ENCODE peak calls at places on chromosomes 2 and 18, in four cellular contexts. O, X, U and D are unnamed samples.

GRCh38 chr18:76064998-76065397 is 430.0 kb downstream of the ZNF516 start:
- DNase-seq in O (peak; percentile 6), X (no peak), U (no peak), D (no peak)

GRCh38 chr2:208671312-208671711 is 264.7 kb downstream of the PTH2R start:
- DNase-seq in O (no peak), X (no peak), U (no peak), D (no peak)

GRCh38 chr18:11989966-11990380 is 8.7 kb downstream of the IMPA2 start:
- DNase-seq in O (no peak), X (no peak), U (no peak), D (no peak)

GRCh38 chr2:127105656-127106456 is 1.1 kb downstream of the BIN1 start:
- DNase-seq in O (peak; percentile 43), X (no peak), U (no peak), D (no peak)

GRCh38 chr18:58796205-58796604 is 68.5 kb upstream of the ZNF532 start:
- DNase-seq in O (no peak), X (no peak), U (no peak), D (no peak)

GRCh38 chr2:228705331-228705730 is 523.8 kb upstream of the SPHKAP start:
- DNase-seq in O (no peak), X (no peak), U (no peak), D (no peak)

GRCh38 chr2:84991404-84992151 is 20.6 kb downstream of the KCMF1 start:
- DNase-seq in O (no peak), X (no peak), U (no peak), D (no peak)

GRCh38 chr18:23283933-23284430 is 148.7 kb downstream of the CABLES1 start:
- DNase-seq in O (no peak), X (no peak), U (peak; percentile 65), D (peak; percentile 86)

GRCh38 chr2:84700006-84700405 is 180.9 kb downstream of the TRABD2A start:
- DNase-seq in O (no peak), X (no peak), U (no peak), D (no peak)

GRCh38 chr2:28228419-28228995 is 164.2 kb upstream of the FOSL2 start:
- DNase-seq in O (no peak), X (no peak), U (no peak), D (no peak)

GRCh38 chr2:242056026-242056425 is 186.5 kb downstream of the RTP5 start:
- DNase-seq in O (no peak), X (no peak), U (no peak), D (no peak)

GRCh38 chr2:29397743-29398142 is 282.5 kb downstream of the CLIP4 start:
- DNase-seq in O (no peak), X (no peak), U (no peak), D (no peak)

GRCh38 chr2:229660951-229661350 is 53.4 kb downstream of the DNER start:
- DNase-seq in O (no peak), X (no peak), U (no peak), D (no peak)

GRCh38 chr2:70557171-70557838 is 3.7 kb upstream of the TGFA start:
- DNase-seq in O (no peak), X (no peak), U (peak; percentile 94), D (no peak)

GRCh38 chr2:134446431-134447091 is 192.7 kb downstream of the MGAT5 start:
- DNase-seq in O (no peak), X (no peak), U (no peak), D (no peak)

GRCh38 chr2:107235491-107236254 is 349.7 kb upstream of the ST6GAL2 start:
- DNase-seq in O (no peak), X (no peak), U (no peak), D (no peak)

GRCh38 chr2:144515694-144516416 is 4.1 kb downstream of the ZEB2 start:
- DNase-seq in O (no peak), X (peak; percentile 32), U (no peak), D (no peak)

GRCh38 chr18:13026583-13027270 is 35.6 kb downstream of the CEP192 start:
- DNase-seq in O (no peak), X (no peak), U (no peak), D (no peak)

GRCh38 chr18:41532344-41533086 is 422.5 kb upstream of the PIK3C3 start:
- DNase-seq in O (peak; percentile 5), X (no peak), U (no peak), D (no peak)

GRCh38 chr18:27108842-27109241 is 76.3 kb downstream of the CHST9 start:
- DNase-seq in O (no peak), X (no peak), U (no peak), D (no peak)

GRCh38 chr18:58046087-58046793 is 2.2 kb downstream of the NEDD4L start:
- DNase-seq in O (no peak), X (no peak), U (peak; percentile 57), D (no peak)

GRCh38 chr2:54903736-54904554 is 146.3 kb downstream of the RTN4 start:
- DNase-seq in O (peak; percentile 33), X (no peak), U (no peak), D (no peak)

GRCh38 chr2:234169676-234170075 is 119.2 kb downstream of the SPP2 start:
- DNase-seq in O (no peak), X (no peak), U (no peak), D (no peak)

GRCh38 chr2:60959501-60959900 is 58.0 kb upstream of the PEX13 start:
- DNase-seq in O (no peak), X (no peak), U (no peak), D (no peak)

GRCh38 chr2:43086451-43087221 is 139.8 kb downstream of the ZFP36L2 start:
- DNase-seq in O (no peak), X (no peak), U (peak; percentile 50), D (no peak)

GRCh38 chr2:71888741-71889445 is 258.8 kb downstream of the CYP26B1 start:
- DNase-seq in O (no peak), X (no peak), U (no peak), D (no peak)

DNA sequence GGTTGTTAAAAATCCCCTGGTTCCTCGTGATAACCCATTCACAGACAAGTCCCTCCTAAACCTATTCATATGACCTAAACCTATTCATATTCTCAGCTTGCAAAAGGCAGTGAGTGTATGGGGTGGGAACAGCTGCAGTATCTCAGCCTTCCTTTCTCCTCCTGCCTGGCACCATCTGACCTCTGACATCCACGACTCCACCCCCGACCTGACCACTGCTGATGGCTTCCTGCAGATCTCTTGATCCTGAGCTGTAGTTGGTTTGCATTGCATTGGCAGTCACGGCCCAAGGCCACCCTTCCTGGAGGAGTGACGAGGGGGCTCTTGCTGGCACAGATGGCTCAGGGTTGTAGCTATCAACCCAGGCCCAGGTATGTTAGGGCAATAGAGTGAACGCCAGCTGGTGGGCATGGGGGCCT is 198.6 kb downstream of the GLI2 start:
- DNase-seq in O (no peak), X (no peak), U (peak; percentile 51), D (no peak)
- TF ChIP-seq FOXK2 in O (no peak), X (no peak), U (no peak), D (no peak)

DNA sequence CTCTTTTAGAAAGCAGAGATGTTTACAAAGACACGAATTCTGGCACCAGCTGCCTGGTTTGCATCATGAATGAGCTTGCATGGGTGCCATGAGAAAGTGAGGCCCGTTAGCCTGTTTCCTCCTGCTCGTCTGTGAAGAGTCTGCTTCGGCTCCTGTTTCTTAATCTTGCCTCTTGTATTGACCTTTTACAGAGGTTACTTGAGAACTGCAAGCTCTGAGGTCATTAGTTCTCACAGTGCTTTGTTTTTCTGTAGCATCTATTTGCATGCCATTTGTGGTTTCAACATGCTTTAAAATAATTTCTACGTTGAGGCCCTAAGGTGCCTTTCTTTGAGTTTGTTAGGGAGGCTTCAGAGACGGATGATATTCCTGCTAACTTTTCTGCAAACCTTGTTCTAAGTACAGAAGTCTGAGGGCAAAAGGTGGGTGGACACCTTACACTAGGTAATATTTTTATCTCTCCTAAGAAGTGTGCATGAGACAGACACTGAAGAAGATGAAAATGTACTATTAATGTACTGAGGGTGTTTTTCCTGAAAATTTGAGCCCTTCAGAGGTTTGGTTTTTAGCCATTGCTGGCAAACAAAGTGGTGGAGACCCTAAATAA is 53.4 kb upstream of the LINC00305 start:
- DNase-seq in O (no peak), X (no peak), U (no peak), D (peak; percentile 12)
- TF ChIP-seq FOXK2 in O (no peak), X (no peak), U (no peak), D (no peak)

GRCh38 chr2:23688486-23689130 is 238.3 kb downstream of the ATAD2B start:
- DNase-seq in O (no peak), X (no peak), U (no peak), D (no peak)

GRCh38 chr2:23687713-23688112 is 239.2 kb downstream of the ATAD2B start:
- DNase-seq in O (no peak), X (no peak), U (no peak), D (no peak)

GRCh38 chr2:23686405-23687029 is 240.4 kb downstream of the ATAD2B start:
- DNase-seq in O (no peak), X (no peak), U (no peak), D (no peak)

GRCh38 chr2:23685706-23686105 is 241.2 kb downstream of the ATAD2B start:
- DNase-seq in O (no peak), X (no peak), U (no peak), D (no peak)

DNA sequence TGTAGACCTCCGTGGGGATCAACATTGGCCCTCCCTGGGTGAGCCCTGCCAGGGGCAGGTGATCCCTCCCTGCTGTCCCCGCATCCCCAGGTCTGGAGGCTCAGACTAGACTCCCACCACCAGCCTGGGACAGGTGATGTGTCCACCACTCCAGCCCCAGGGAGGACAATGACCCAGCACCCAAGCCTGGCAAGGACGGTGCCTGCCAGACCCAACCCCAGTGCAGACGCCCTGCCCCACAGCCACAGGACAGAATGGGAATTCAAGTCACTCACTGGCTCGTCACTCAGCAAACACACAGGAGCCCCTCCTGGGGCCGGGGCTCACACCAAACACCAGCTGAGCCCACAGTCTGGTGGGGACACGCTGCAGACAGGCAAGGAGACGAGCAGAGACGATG is 239.7 kb downstream of the ATAD2B start:
- DNase-seq in O (no peak), X (no peak), U (no peak), D (no peak)
- TF ChIP-seq FOXK2 in O (no peak), X (no peak), U (no peak), D (no peak)

GRCh38 chr2:117786520-117786919 is 28.0 kb upstream of the DDX18 start:
- DNase-seq in O (no peak), X (no peak), U (no peak), D (no peak)

GRCh38 chr2:117789505-117789904 is 25.0 kb upstream of the DDX18 start:
- DNase-seq in O (no peak), X (no peak), U (no peak), D (no peak)

GRCh38 chr2:117785740-117786139 is 28.8 kb upstream of the DDX18 start:
- DNase-seq in O (peak; percentile 28), X (peak; percentile 44), U (peak; percentile 59), D (no peak)
- TF ChIP-seq FOXK2 in O (no peak), X (no peak), U (no peak), D (no peak)